ENCODE peak calls at places on chromosomes 13 and 19, in five cellular contexts. G is HCT116; F is SJSA1; L is neuronal stem cell; A is CD8-positive, alpha-beta T cell. T is an unnamed sample. For H3K4me1, the result is how much of the 10 kb centered on the place peaks cover.

GRCh38 chr13:75617230-75617629 is 18.9 kb upstream of the LMO7 start:
- DNase-seq in G (no peak), F (no peak), L (no peak), A (no peak), T (no peak)

GRCh38 chr13:22793598-22794134 is 387.1 kb upstream of the SGCG start:
- DNase-seq in G (peak), F (no peak), L (no peak), A (no peak), T (peak)

GRCh38 chr19:48102870-48103751 is 7.5 kb downstream of the PLA2G4C start:
- DNase-seq in G (peak), F (no peak), L (peak), A (peak), T (peak)

GRCh38 chr19:4870025-4870700 is 2.7 kb upstream of the PLIN3 start:
- DNase-seq in G (peak), F (peak), L (no peak), A (no peak), T (peak)

GRCh38 chr19:40714519-40715299 is 2.0 kb downstream of the COQ8B start:
- DNase-seq in G (no peak), F (peak), L (peak), A (peak), T (peak)

GRCh38 chr13:66586489-66586888 is 643.6 kb downstream of the PCDH9 start:
- DNase-seq in G (no peak), F (no peak), L (no peak), A (no peak), T (peak)

GRCh38 chr19:32647361-32647760 is 27.6 kb downstream of the ANKRD27 start:
- DNase-seq in G (no peak), F (no peak), L (no peak), A (no peak), T (no peak)

GRCh38 chr13:55999709-56000108 is 1141.0 kb upstream of the PRR20A start:
- DNase-seq in G (no peak), F (no peak), L (no peak), A (no peak), T (no peak)

GRCh38 chr13:20192470-20193141 is at the start of gene GJB2:
- DNase-seq in G (no peak), F (no peak), L (no peak), A (no peak), T (no peak)

GRCh38 chr13:74732736-74733135 is 598.5 kb upstream of the KLF12 start:
- DNase-seq in G (no peak), F (no peak), L (no peak), A (no peak), T (no peak)

GRCh38 chr19:3682741-3683404 is 17.4 kb downstream of the PIP5K1C start:
- DNase-seq in G (no peak), F (no peak), L (no peak), A (no peak), T (peak)

GRCh38 chr19:13095393-13095784 is 7.3 kb downstream of the LYL1 start:
- DNase-seq in G (no peak), F (no peak), L (no peak), A (peak), T (no peak)

GRCh38 chr19:43781630-43782310 is 997 bp upstream of the KCNN4 start:
- DNase-seq in G (no peak), F (no peak), L (no peak), A (no peak), T (no peak)
- H3K4me1 ChIP-seq in G (half or more), F (half or more), L (under half), A (half or more), T (half or more)

DNA sequence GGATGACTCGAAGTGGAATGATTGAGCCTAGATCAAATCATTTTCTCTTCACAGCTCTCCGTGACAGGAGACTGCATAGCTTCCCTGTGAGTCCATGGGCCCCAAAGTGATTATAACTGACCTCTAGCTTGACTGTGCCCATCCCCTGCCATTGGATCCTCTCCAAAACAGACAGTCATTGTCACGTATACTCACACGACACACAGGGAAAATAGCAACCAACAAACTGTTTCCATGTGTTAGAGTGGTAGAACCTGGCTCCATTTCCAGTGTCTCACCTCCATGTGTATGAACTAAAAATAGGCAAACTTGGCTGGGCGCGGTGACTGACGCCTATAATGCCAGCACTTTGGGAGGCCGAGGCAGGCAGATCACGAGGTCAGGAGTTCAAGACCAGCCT is 48.8 kb upstream of the NPAS1 start:
- DNase-seq in G (peak), F (peak), L (no peak), A (no peak), T (peak)
- H3K4me1 ChIP-seq in G (half or more), F (under half), L (under half), A (under half), T (under half)

DNA sequence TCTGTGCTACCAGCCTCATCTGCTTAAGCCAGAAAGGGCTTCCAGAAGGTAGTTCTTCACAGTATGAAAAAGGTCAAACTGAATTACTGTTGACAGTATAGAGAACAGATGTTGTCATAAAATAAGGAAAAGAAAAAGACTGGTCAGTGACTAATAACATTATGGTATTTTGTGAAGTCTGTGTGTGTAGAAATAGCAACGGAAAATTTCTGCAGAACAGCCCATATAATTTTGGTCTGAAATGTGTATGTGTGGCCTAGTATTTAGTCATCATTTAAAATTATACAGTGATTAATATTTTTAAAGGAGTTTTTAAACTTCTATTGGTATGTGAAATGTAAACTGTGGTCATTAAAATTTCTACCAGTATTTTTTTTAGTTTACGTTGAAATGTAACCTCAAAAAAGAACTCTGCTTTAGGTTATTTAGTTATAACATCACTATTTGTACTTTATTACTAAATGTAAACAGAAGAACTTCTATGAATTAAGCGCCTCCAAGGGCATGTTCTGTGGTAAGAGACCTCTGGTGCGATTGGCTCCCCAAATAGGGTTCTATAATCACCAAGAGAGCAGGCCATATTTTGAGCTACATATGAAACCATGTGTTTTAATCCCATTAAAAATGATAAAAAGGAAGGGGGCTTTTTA is 3.3 kb upstream of the GPR183 start:
- DNase-seq in G (no peak), F (no peak), L (no peak), A (no peak), T (peak)
- H3K4me1 ChIP-seq in G (half or more), F (half or more), L (under half), A (half or more), T (half or more)

GRCh38 chr19:18842166-18842565 is 10.4 kb downstream of the UPF1 start:
- DNase-seq in G (no peak), F (no peak), L (no peak), A (no peak), T (no peak)

GRCh38 chr19:18843960-18844359 is 12.2 kb downstream of the UPF1 start:
- DNase-seq in G (no peak), F (no peak), L (no peak), A (no peak), T (peak)

GRCh38 chr19:18846862-18847515 is 15.2 kb downstream of the UPF1 start:
- DNase-seq in G (no peak), F (peak), L (peak), A (peak), T (peak)

GRCh38 chr19:18845961-18846360 is 14.2 kb downstream of the UPF1 start:
- DNase-seq in G (no peak), F (no peak), L (no peak), A (no peak), T (no peak)

GRCh38 chr19:18844806-18845329 is 13.1 kb downstream of the UPF1 start:
- DNase-seq in G (no peak), F (no peak), L (no peak), A (no peak), T (no peak)
- H3K4me1 ChIP-seq in G (under half), F (under half), L (under half), A (half or more), T (under half)

GRCh38 chr19:8215783-8216182 is 6.6 kb downstream of the CERS4 start:
- DNase-seq in G (no peak), F (no peak), L (no peak), A (no peak), T (no peak)

GRCh38 chr19:8212916-8213315 is 3.7 kb downstream of the CERS4 start:
- DNase-seq in G (no peak), F (no peak), L (no peak), A (no peak), T (no peak)

GRCh38 chr19:8214802-8215201 is 5.6 kb downstream of the CERS4 start:
- DNase-seq in G (no peak), F (no peak), L (no peak), A (no peak), T (no peak)

GRCh38 chr19:8212212-8212611 is 3.0 kb downstream of the CERS4 start:
- DNase-seq in G (no peak), F (no peak), L (no peak), A (no peak), T (no peak)

GRCh38 chr19:8213827-8214672 is 4.9 kb downstream of the CERS4 start:
- DNase-seq in G (no peak), F (no peak), L (no peak), A (no peak), T (no peak)
- H3K4me1 ChIP-seq in G (under half), F (under half), L (under half), A (under half), T (under half)

DNA sequence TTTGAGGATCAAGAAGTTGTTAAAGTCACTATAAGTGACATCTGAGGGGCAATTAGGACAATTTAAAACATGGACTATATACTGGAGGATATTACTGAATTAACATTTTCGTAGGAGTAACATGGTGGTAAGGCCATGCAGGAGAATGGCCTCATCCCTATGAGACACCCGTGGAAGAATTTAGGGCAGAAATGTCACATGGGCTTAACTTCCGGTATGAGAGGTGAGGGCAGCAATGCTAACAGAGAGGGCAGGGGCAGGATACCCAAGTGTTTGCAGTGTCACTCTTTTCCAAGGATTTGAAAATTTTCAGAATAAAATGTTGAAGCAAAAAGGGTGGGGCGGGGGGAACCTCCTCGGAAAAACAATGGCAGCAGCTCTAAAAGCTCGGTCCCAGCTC is 23.6 kb downstream of the RANBP3 start:
- DNase-seq in G (no peak), F (no peak), L (no peak), A (no peak), T (no peak)
- H3K4me1 ChIP-seq in G (under half), F (under half), L (under half), A (half or more), T (under half)

GRCh38 chr19:10587839-10588150 is 683 bp upstream of the AP1M2 start:
- DNase-seq in G (no peak), F (no peak), L (no peak), A (no peak), T (no peak)
- H3K4me1 ChIP-seq in G (under half), F (under half), L (under half), A (under half), T (under half)

DNA sequence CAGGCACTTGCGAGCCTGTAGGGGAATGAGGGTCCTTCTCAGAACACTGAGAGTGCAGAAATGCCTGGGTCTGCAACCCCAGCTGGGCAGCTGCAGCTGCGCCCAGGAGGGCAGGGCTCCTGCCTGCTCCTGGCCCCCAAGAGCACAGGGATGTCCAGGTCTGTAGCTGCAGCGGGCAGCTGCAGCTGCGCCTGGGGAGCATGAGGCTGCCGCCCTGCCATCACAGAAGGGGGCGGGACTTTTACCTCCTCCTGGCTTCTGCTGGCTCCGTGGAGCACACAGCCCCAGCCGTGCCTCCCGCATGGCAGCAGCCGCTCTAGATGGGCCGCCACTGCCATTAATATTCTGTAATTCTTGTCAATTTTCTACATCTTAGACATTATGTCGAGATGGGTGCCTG is 17.8 kb downstream of the CPB2 start:
- DNase-seq in G (no peak), F (no peak), L (no peak), A (no peak), T (no peak)
- H3K4me1 ChIP-seq in G (under half), F (under half), L (under half), A (under half), T (under half)

GRCh38 chr19:51595190-51595589 is 24.1 kb downstream of the ZNF175 start:
- DNase-seq in G (no peak), F (no peak), L (no peak), A (no peak), T (no peak)

GRCh38 chr19:51593969-51594773 is 23.1 kb downstream of the ZNF175 start:
- DNase-seq in G (peak), F (peak), L (peak), A (peak), T (peak)

GRCh38 chr19:51592521-51592920 is 21.4 kb downstream of the ZNF175 start:
- DNase-seq in G (no peak), F (no peak), L (no peak), A (no peak), T (no peak)

GRCh38 chr19:51594774-51595109 is 23.7 kb downstream of the ZNF175 start:
- DNase-seq in G (no peak), F (no peak), L (peak), A (no peak), T (no peak)

GRCh38 chr19:51593138-51593890 is 22.2 kb downstream of the ZNF175 start:
- DNase-seq in G (no peak), F (no peak), L (no peak), A (no peak), T (no peak)
- H3K4me1 ChIP-seq in G (under half), F (under half), L (under half), A (under half), T (under half)

T was measured in astrocyte.